ENCODE peak calls at places on chromosomes 11 and 22, in eight cellular contexts. Y, Z, G, B, C, J, K and L are unnamed samples.

GRCh38 chr11:68302256-68303054 is 9.9 kb upstream of the LRP5 start:
- DNase-seq in J (peak; percentile 17), K (peak; percentile 57), C (peak; percentile 54), G (no peak), B (no peak), Z (no peak), Y (no peak), L (no peak)

GRCh38 chr22:21766933-21767462 is 31.4 kb upstream of the YPEL1 start:
- DNase-seq in B (no peak), C (no peak), Z (peak; percentile 77), J (no peak), Y (peak; percentile 22), K (no peak), G (no peak), L (no peak)

GRCh38 chr22:36884314-36885158 is 23.7 kb downstream of the NCF4 start:
- DNase-seq in C (no peak), Z (no peak), B (no peak), Y (no peak), G (no peak), J (no peak), K (no peak), L (no peak)

GRCh38 chr11:12552677-12553076 is 121.5 kb upstream of the TEAD1 start:
- DNase-seq in G (no peak), J (no peak), C (no peak), Y (no peak), Z (no peak), K (no peak), B (no peak), L (no peak)

GRCh38 chr11:67631427-67631826 is 1.7 kb upstream of the NUDT8 start:
- DNase-seq in K (no peak), B (no peak), J (peak; percentile 63), Z (no peak), Y (no peak), G (peak; percentile 27), C (no peak), L (no peak)

GRCh38 chr11:36564376-36565032 is 3.3 kb upstream of the RAG1 start:
- DNase-seq in B (no peak), K (peak; percentile 54), G (peak; percentile 38), Z (peak; percentile 35), J (peak; percentile 45), C (peak; percentile 65), Y (no peak), L (peak; percentile 50)

GRCh38 chr22:41565403-41566054 is 4.7 kb downstream of the CSDC2 start:
- DNase-seq in J (peak; percentile 61), Z (no peak), B (no peak), Y (no peak), G (no peak), K (peak; percentile 79), C (peak; percentile 79), L (no peak)

GRCh38 chr11:128596245-128596644 is 8.9 kb upstream of the ETS1 start:
- DNase-seq in G (no peak), Y (no peak), Z (no peak), K (no peak), B (no peak), J (no peak), C (no peak), L (no peak)

GRCh38 chr11:107446822-107447431 is 10.7 kb downstream of the CWF19L2 start:
- DNase-seq in G (no peak), K (no peak), J (no peak), Y (no peak), Z (no peak), B (no peak), C (no peak), L (no peak)